ENCODE peak calls at places on chromosomes 1 and 21, in eight cellular contexts. E is left ventricle myocardium inferior, P is psoas muscle, B is mucosa of descending colon, V is breast epithelium, A is SK-N-SH, F is hepatocyte, X is MM.1S. Y is an unnamed sample. For H3K4me1, the result is how much of the 10 kb centered on the place peaks cover.

GRCh38 chr21:23475518-23476189 is 2131.6 kb downstream of the MRPL39 start:
- DNase-seq in E (no peak), P (no peak), B (no peak), V (no peak), A (peak), F (no peak), X (no peak), Y (no peak)

GRCh38 chr1:10835423-10836421 is 39.3 kb upstream of the CASZ1 start:
- DNase-seq in E (no peak), P (peak), B (peak), V (no peak), A (peak), F (peak), X (no peak), Y (no peak)

GRCh38 chr1:241821363-241821762 is 26.6 kb upstream of the EXO1 start:
- DNase-seq in E (no peak), P (no peak), B (no peak), V (no peak), A (no peak), F (no peak), X (no peak), Y (no peak)

GRCh38 chr1:89005286-89006151 is 13.1 kb upstream of the KYAT3 start:
- DNase-seq in E (no peak), P (no peak), B (no peak), V (peak), A (no peak), F (no peak), X (no peak), Y (no peak)

GRCh38 chr1:60705026-60705425 is 377.3 kb upstream of the NFIA start:
- DNase-seq in E (no peak), P (no peak), B (no peak), V (no peak), A (peak), F (no peak), X (no peak), Y (no peak)

GRCh38 chr1:90133133-90133532 is 138.2 kb downstream of the ZNF326 start:
- DNase-seq in E (no peak), P (no peak), B (peak), V (peak), A (peak), F (peak), X (peak), Y (peak)

GRCh38 chr1:160742428-160743127 is 3.5 kb downstream of the SLAMF7 start:
- DNase-seq in E (no peak), P (no peak), B (no peak), V (no peak), A (no peak), F (no peak), X (peak), Y (no peak)

GRCh38 chr1:201488817-201489581 is 17.9 kb downstream of the CSRP1 start:
- DNase-seq in E (peak), P (peak), B (no peak), V (no peak), A (peak), F (peak), X (no peak), Y (peak)

GRCh38 chr1:88763649-88764406 is 79.8 kb downstream of the PKN2 start:
- DNase-seq in E (no peak), P (no peak), B (no peak), V (no peak), A (no peak), F (no peak), X (no peak), Y (peak)

GRCh38 chr1:8343464-8344001 is 25.6 kb downstream of the SLC45A1 start:
- DNase-seq in E (peak), P (peak), B (peak), V (peak), A (no peak), F (peak), X (no peak), Y (peak)

GRCh38 chr1:19466112-19466561 is 19.2 kb downstream of the CAPZB start:
- DNase-seq in E (no peak), P (no peak), B (no peak), V (no peak), A (no peak), F (no peak), X (no peak), Y (no peak)
- H3K4me1 ChIP-seq in E (half or more), P (half or more), B (half or more), V (under half), A (under half), F (half or more), X (under half), Y (under half)

GRCh38 chr1:115374598-115374997 is 36.5 kb upstream of the NGF start:
- DNase-seq in E (no peak), P (no peak), B (no peak), V (no peak), A (no peak), F (no peak), X (no peak), Y (no peak)

GRCh38 chr1:115377411-115377810 is 39.4 kb upstream of the NGF start:
- DNase-seq in E (no peak), P (no peak), B (no peak), V (no peak), A (no peak), F (no peak), X (no peak), Y (no peak)

DNA sequence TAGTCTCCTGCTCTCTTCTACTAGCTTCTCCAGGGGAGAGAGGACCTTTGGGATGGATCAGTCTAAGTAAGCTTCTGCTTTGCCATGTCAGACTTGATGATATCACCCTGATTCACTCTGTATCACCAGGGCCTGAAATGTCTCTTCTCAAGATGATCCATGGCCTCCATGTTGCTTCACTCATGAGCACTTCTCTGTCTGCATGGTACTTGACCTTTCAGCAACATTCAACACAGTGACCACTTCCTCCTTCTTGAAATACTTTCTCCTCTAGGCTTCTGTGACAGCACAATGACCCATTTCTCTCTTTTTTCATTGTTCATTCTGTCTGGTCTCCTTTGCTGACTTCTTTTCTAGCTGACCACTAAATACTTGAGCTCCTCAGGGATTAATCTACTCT is 35.3 kb upstream of the NGF start:
- DNase-seq in E (no peak), P (no peak), B (no peak), V (no peak), A (no peak), F (no peak), X (no peak), Y (peak)
- TF ChIP-seq CTCF in E (no peak), P (no peak), B (no peak), V (no peak), A (no peak), F (no peak), X (no peak), Y (no peak)

GRCh38 chr1:66335125-66335524 is 198.8 kb upstream of the SGIP1 start:
- DNase-seq in E (no peak), P (no peak), B (no peak), V (no peak), A (no peak), F (no peak), X (no peak), Y (no peak)

GRCh38 chr1:66336641-66336991 is 197.3 kb upstream of the SGIP1 start:
- DNase-seq in E (no peak), P (no peak), B (no peak), V (no peak), A (no peak), F (no peak), X (no peak), Y (no peak)

GRCh38 chr1:66335859-66336640 is 197.9 kb upstream of the SGIP1 start:
- DNase-seq in E (peak), P (peak), B (peak), V (peak), A (no peak), F (no peak), X (peak), Y (no peak)

GRCh38 chr1:66339944-66340343 is 194.0 kb upstream of the SGIP1 start:
- DNase-seq in E (no peak), P (no peak), B (no peak), V (no peak), A (no peak), F (no peak), X (no peak), Y (no peak)

GRCh38 chr1:66337249-66337648 is 196.7 kb upstream of the SGIP1 start:
- DNase-seq in E (no peak), P (no peak), B (no peak), V (no peak), A (no peak), F (no peak), X (no peak), Y (no peak)
- H3K4me1 ChIP-seq in E (half or more), P (half or more), B (under half), V (under half), A (under half), F (under half), X (under half), Y (under half)

DNA sequence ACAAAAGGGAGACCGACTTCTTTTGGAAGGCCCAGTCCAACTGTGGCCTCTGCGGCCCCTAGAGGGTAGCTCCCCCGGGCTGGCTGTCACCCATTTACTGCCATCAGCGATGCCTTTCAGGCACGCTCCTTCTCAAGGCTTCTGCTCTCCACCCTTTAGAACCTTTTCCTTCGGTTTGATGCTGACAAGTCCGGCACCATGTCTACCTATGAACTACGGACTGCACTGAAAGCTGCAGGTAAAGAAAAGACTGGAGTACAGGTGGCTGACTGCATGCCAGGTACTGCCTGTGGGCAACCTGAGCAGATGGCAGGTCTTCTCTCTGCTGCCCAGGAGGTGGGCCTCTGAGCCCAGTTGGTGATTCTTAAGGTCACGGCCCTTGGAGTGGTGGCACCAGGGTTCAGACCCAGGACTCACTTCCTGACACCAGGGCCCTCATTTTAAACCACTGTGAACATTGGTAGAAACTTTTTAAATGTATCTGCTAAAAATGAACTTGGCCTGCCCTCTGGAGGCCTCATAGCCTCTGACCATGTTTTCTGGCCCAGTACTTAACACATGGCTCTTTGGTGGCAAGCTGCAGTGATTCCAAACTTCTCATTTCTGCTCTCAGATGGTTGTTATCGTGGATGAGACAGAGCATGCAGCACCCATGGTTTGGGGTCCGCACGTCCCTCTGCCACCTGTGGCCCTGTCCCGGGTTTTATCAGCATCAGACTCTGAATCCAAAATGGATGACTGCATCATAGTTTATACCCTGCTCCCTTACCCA is 45.7 kb downstream of the CAPN9 start:
- DNase-seq in E (no peak), P (no peak), B (no peak), V (no peak), A (no peak), F (no peak), X (no peak), Y (no peak)
- TF ChIP-seq CTCF in E (no peak), P (no peak), B (no peak), V (no peak), A (no peak), F (peak), X (no peak), Y (peak)

DNA sequence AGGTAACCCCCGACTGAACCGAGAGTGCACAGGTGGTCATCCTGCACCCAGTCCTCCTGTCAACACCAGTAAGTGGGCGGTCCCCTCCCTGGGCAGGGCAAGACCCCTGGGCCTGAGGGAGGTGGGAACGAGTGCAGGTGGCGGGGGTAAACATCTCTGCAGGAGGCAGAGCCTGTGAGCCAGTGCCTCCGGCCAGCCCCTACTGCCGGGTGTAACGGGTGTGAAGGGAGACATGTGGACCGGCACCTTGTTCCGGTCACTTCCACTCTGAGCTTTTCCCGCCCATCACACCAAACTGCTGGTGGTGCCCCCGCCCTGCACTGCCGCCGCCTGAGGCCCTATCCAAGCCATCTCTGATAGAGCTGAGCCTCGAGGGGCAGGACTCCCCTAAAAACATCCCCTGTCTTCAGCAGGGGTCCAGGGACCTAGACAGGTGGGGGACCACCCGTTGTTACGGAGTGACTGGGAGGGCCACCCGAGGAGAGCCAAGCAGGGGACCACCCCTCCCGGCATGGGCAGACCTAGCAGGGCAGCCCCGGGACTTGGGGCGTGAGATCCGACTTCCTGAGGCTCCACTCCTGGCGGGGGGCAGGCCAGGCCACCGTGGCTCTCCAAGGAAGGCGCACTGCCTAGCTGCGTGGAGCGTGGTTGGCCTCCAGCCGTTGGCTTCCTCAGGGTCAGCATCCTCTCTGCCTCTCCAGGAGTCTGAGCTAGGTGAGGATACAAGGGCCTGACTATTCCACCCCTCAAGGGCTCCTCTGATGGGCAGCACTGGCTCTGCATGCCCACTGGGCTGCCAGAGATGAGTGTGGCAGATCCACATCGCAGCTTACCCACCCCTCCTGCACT is 43.8 kb upstream of the LBR start:
- DNase-seq in E (no peak), P (no peak), B (no peak), V (peak), A (no peak), F (no peak), X (no peak), Y (no peak)
- H3K4me1 ChIP-seq in E (under half), P (under half), B (under half), V (under half), A (under half), F (under half), X (under half), Y (under half)

GRCh38 chr1:214337536-214337935 is 56.6 kb downstream of the SMYD2 start:
- DNase-seq in E (no peak), P (no peak), B (no peak), V (peak), A (no peak), F (peak), X (no peak), Y (no peak)

GRCh38 chr1:214341459-214341858 is 60.5 kb downstream of the SMYD2 start:
- DNase-seq in E (no peak), P (no peak), B (no peak), V (no peak), A (no peak), F (no peak), X (no peak), Y (no peak)

GRCh38 chr1:214338212-214338611 is 57.3 kb downstream of the SMYD2 start:
- DNase-seq in E (no peak), P (no peak), B (no peak), V (no peak), A (no peak), F (no peak), X (no peak), Y (no peak)

GRCh38 chr1:214344897-214345296 is 63.9 kb downstream of the SMYD2 start:
- DNase-seq in E (no peak), P (no peak), B (no peak), V (no peak), A (no peak), F (no peak), X (no peak), Y (no peak)

DNA sequence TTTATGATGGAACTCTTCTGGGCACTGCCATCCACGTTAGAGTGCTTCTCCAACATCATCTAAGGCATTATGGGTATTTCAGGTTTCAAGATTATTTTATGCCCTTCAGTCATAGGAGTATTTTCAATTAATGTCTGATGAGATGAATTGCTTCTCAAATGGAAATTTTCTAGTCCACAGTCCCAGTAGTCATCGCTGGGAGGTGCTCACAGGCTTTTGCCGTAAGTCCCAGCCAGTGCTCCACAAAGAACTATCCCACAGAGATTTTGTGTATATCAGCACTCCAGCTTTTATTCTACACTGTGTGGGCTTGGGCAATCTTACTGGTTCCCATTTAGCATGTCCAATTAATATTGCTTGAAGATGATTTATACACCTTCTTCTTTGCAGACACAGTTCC is 61.0 kb downstream of the SMYD2 start:
- DNase-seq in E (no peak), P (no peak), B (no peak), V (no peak), A (no peak), F (no peak), X (no peak), Y (no peak)
- TF ChIP-seq CTCF in E (no peak), P (no peak), B (no peak), V (no peak), A (no peak), F (no peak), X (no peak), Y (peak)

GRCh38 chr1:181094402-181094801 is 5.9 kb downstream of the IER5 start:
- DNase-seq in E (no peak), P (no peak), B (no peak), V (no peak), A (no peak), F (no peak), X (no peak), Y (no peak)
- H3K4me1 ChIP-seq in E (half or more), P (half or more), B (under half), V (under half), A (half or more), F (under half), X (under half), Y (under half)

GRCh38 chr21:39712976-39713375 is 32.0 kb upstream of the IGSF5 start:
- DNase-seq in E (no peak), P (no peak), B (peak), V (no peak), A (no peak), F (no peak), X (no peak), Y (no peak)
- TF ChIP-seq CTCF in E (no peak), P (no peak), B (no peak), V (no peak), A (no peak), F (peak), X (peak), Y (no peak)

GRCh38 chr21:32484706-32485380 is 72.3 kb downstream of the EVA1C start:
- DNase-seq in E (peak), P (peak), B (peak), V (peak), A (no peak), F (no peak), X (no peak), Y (no peak)

GRCh38 chr21:32483293-32483595 is 70.7 kb downstream of the EVA1C start:
- DNase-seq in E (no peak), P (no peak), B (no peak), V (peak), A (no peak), F (no peak), X (no peak), Y (no peak)

GRCh38 chr21:32481875-32482408 is 69.4 kb downstream of the EVA1C start:
- DNase-seq in E (no peak), P (no peak), B (no peak), V (no peak), A (no peak), F (no peak), X (no peak), Y (no peak)

GRCh38 chr21:32480381-32480780 is 67.9 kb downstream of the EVA1C start:
- DNase-seq in E (no peak), P (no peak), B (no peak), V (no peak), A (no peak), F (no peak), X (no peak), Y (no peak)

GRCh38 chr21:32482565-32483292 is 70.2 kb downstream of the EVA1C start:
- DNase-seq in E (no peak), P (no peak), B (no peak), V (no peak), A (no peak), F (no peak), X (no peak), Y (no peak)
- H3K4me1 ChIP-seq in E (under half), P (under half), B (under half), V (under half), A (under half), F (under half), X (under half), Y (under half)

Y was measured in foreskin keratinocyte.